ENCODE peak calls at places on chromosomes 6 and 20, in eight cellular contexts. X is upper lobe of left lung, I is A549, P is ovary, V is heart left ventricle, G is IMR-90, O is tibial nerve, J is thyroid gland. R is an unnamed sample.

GRCh38 chr6:168155193-168155592 is 76.2 kb upstream of the FRMD1 start:
- DNase-seq in G (peak; percentile 67), O (no peak), V (no peak), I (peak; percentile 48), J (no peak), X (no peak), P (no peak), R (no peak)

GRCh38 chr6:166935353-166935752 is 21.0 kb downstream of the RNASET2 start:
- DNase-seq in J (no peak), O (no peak), X (no peak), V (no peak), I (no peak), P (no peak), G (no peak), R (no peak)

GRCh38 chr6:163001341-163001740 is 273.6 kb downstream of the PACRG start:
- DNase-seq in V (no peak), J (no peak), P (no peak), G (no peak), I (no peak), X (no peak), O (no peak), R (no peak)

GRCh38 chr6:2109796-2110195 is 135.6 kb downstream of the GMDS start:
- DNase-seq in P (no peak), O (no peak), I (no peak), G (no peak), J (no peak), V (no peak), X (no peak), R (no peak)

GRCh38 chr20:20658871-20659415 is 53.5 kb downstream of the RALGAPA2 start:
- DNase-seq in X (no peak), G (no peak), I (no peak), O (no peak), V (no peak), P (no peak), J (no peak), R (no peak)

GRCh38 chr6:37024665-37025337 is 19.3 kb downstream of the FGD2 start:
- DNase-seq in J (no peak), V (no peak), O (no peak), X (no peak), P (no peak), I (peak; percentile 74), G (peak; percentile 14), R (peak; percentile 66)

GRCh38 chr6:30981942-30982772 is 1.4 kb upstream of the MUC21 start:
- DNase-seq in I (peak; percentile 14), J (peak; percentile 61), G (peak; percentile 81), V (peak; percentile 37), X (no peak), P (peak; percentile 30), O (no peak), R (peak; percentile 58)

GRCh38 chr6:88650029-88650619 is 313.3 kb downstream of the RNGTT start:
- DNase-seq in X (no peak), G (peak; percentile 91), O (no peak), P (no peak), I (no peak), J (no peak), V (no peak), R (no peak)

GRCh38 chr6:14665827-14666724 is 548.5 kb downstream of the CD83 start:
- DNase-seq in V (peak; percentile 33), I (peak; percentile 20), X (no peak), J (no peak), G (peak; percentile 100), O (peak; percentile 18), P (no peak), R (peak; percentile 78)

GRCh38 chr6:1688396-1688795 is 78.7 kb downstream of the FOXC1 start:
- DNase-seq in O (no peak), X (no peak), I (no peak), P (no peak), J (no peak), V (no peak), G (no peak), R (no peak)

GRCh38 chr6:3957321-3957720 is 108.1 kb downstream of the FAM50B start:
- DNase-seq in O (no peak), X (no peak), I (no peak), G (peak; percentile 31), J (no peak), V (no peak), P (no peak), R (no peak)

GRCh38 chr6:160081398-160081797 is 40.2 kb upstream of the SLC22A1 start:
- DNase-seq in O (no peak), X (no peak), V (no peak), P (no peak), I (no peak), G (no peak), J (no peak), R (no peak)

GRCh38 chr6:135149376-135149775 is 31.7 kb upstream of the MYB start:
- DNase-seq in X (no peak), O (no peak), V (no peak), G (no peak), P (no peak), J (no peak), I (no peak), R (no peak)

GRCh38 chr6:84052204-84052882 is 18.8 kb downstream of the MRAP2 start:
- DNase-seq in O (peak; percentile 67), I (no peak), V (peak; percentile 82), P (peak; percentile 73), G (peak; percentile 50), X (peak; percentile 71), J (peak; percentile 41), R (peak; percentile 47)

GRCh38 chr20:3889489-3890409 is 562 bp downstream of the PANK2 start:
- DNase-seq in G (no peak), J (peak; percentile 45), V (no peak), X (peak; percentile 89), P (peak; percentile 67), O (peak; percentile 23), I (peak; percentile 37), R (peak; percentile 39)

GRCh38 chr20:44703956-44704488 is 11.1 kb upstream of the CCN5 start:
- DNase-seq in V (no peak), P (no peak), J (no peak), O (no peak), I (no peak), X (no peak), G (no peak), R (no peak)

GRCh38 chr6:143333081-143333480 is 117.4 kb downstream of the ADAT2 start:
- DNase-seq in V (no peak), I (peak; percentile 10), O (no peak), P (no peak), G (no peak), X (no peak), J (no peak), R (no peak)

GRCh38 chr6:13923527-13924145 is 1.1 kb upstream of the RNF182 start:
- DNase-seq in J (peak; percentile 74), I (no peak), O (no peak), G (peak; percentile 65), P (no peak), X (no peak), V (no peak), R (no peak)

GRCh38 chr20:10119336-10119735 is 84.5 kb downstream of the ANKEF1 start:
- DNase-seq in X (no peak), J (no peak), V (no peak), O (no peak), P (no peak), G (no peak), I (no peak), R (no peak)

GRCh38 chr6:132005177-132005576 is 54.0 kb upstream of the CCN2 start:
- DNase-seq in P (no peak), V (no peak), O (no peak), I (no peak), G (no peak), J (no peak), X (no peak), R (no peak)

GRCh38 chr20:33180169-33180568 is 12.2 kb downstream of the BPIFA2 start:
- DNase-seq in O (no peak), P (no peak), V (no peak), I (no peak), X (no peak), J (no peak), G (no peak), R (no peak)

GRCh38 chr20:33178726-33179125 is 10.8 kb downstream of the BPIFA2 start:
- DNase-seq in O (no peak), P (no peak), X (no peak), V (no peak), G (no peak), I (peak; percentile 69), J (peak; percentile 78), R (no peak)

GRCh38 chr20:33176101-33176500 is 8.1 kb downstream of the BPIFA2 start:
- DNase-seq in I (no peak), V (no peak), G (no peak), P (no peak), X (no peak), O (no peak), J (no peak), R (no peak)

GRCh38 chr20:33175123-33175522 is 7.2 kb downstream of the BPIFA2 start:
- DNase-seq in J (no peak), I (no peak), X (no peak), O (no peak), P (no peak), G (no peak), V (no peak), R (no peak)

GRCh38 chr20:33177866-33178265 is 9.9 kb downstream of the BPIFA2 start:
- DNase-seq in J (peak; percentile 56), G (no peak), V (no peak), O (no peak), P (no peak), X (no peak), I (no peak), R (no peak)
- H3K4me3 ChIP-seq in J (no peak overlapping the region), G (no peak overlapping the region), V (no peak overlapping the region), O (no peak overlapping the region), P (no peak overlapping the region), X (no peak overlapping the region), I (no peak overlapping the region), R (no peak overlapping the region)

GRCh38 chr20:57995381-57995977 is 233.0 kb downstream of the ANKRD60 start:
- DNase-seq in V (no peak), J (no peak), O (no peak), G (no peak), I (no peak), X (no peak), P (no peak), R (no peak)
- TF ChIP-seq POLR2A in V (no peak), J (no peak), O (no peak), G (no peak), I (no peak), X (no peak), P (no peak), R (no peak)

DNA sequence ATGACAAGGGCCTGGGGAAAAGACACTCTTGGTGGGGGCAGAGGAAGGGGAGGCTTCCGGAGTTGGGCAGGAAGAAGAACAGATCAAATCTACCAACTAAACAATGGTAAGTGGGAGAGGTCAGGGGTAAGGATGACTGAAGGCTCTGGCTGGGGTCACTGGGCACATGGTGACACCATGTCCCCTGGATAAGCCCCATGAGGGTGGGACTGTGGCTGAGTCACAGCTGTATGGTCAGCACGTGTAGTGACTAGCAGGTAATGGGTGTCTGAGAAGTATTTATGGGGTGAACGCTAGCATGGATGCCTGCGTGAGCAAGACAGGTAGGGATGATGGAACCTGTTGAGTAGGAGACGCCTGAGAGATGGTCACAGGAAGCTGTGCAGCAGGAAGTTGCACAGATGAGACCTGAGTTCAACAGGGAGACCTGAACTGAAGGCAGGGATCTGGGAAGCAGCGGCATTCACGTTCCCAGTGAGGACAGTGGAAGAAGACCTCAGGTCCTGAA is 64.5 kb upstream of the SNX9 start:
- DNase-seq in X (no peak), G (no peak), P (no peak), O (no peak), J (no peak), V (no peak), I (no peak), R (no peak)
- H3K4me1 ChIP-seq in X (peaks cover 21% of the 10 kb centered on the region), G (peaks cover 26% of the 10 kb centered on the region), P (peaks cover 9% of the 10 kb centered on the region), O (peaks cover 36% of the 10 kb centered on the region), J (peaks cover 47% of the 10 kb centered on the region), V (peaks cover 50% of the 10 kb centered on the region), I (peaks cover 40% of the 10 kb centered on the region), R (peaks cover 13% of the 10 kb centered on the region)

GRCh38 chr20:38658879-38659612 is 57.4 kb downstream of the ARHGAP40 start:
- DNase-seq in G (no peak), X (no peak), I (peak; percentile 38), J (peak; percentile 21), P (no peak), O (no peak), V (no peak), R (peak; percentile 40)
- H3K4me3 ChIP-seq in G (no peak overlapping the region), X (no peak overlapping the region), I (no peak overlapping the region), J (no peak overlapping the region), P (no peak overlapping the region), O (no peak overlapping the region), V (no peak overlapping the region), R (no peak overlapping the region)